ENCODE peak calls at places on chromosomes 13 and 19, in eight cellular contexts. One of them, this sample, is unnamed.

GRCh38 chr19:17240062-17240854 is 5.5 kb downstream of the NR2F6 start:
- DNase-seq in H1: no peak
- DNase-seq in A549: peak
- DNase-seq in NB4: no peak
- DNase-seq in HCT116: no peak
- DNase-seq in K562: no peak
- DNase-seq in endothelial cell of umbilical vein: no peak
- DNase-seq in GM12878: no peak
- DNase-seq in this sample: peak

GRCh38 chr19:43812689-43813088 is 10.4 kb upstream of the LYPD5 start:
- DNase-seq in H1: no peak
- DNase-seq in A549: no peak
- DNase-seq in NB4: no peak
- DNase-seq in HCT116: no peak
- DNase-seq in K562: no peak
- DNase-seq in endothelial cell of umbilical vein: no peak
- DNase-seq in GM12878: no peak
- DNase-seq in this sample: no peak

GRCh38 chr13:82187227-82187626 is 1695.0 kb downstream of the SLITRK1 start:
- DNase-seq in H1: no peak
- DNase-seq in A549: no peak
- DNase-seq in NB4: no peak
- DNase-seq in HCT116: no peak
- DNase-seq in K562: no peak
- DNase-seq in endothelial cell of umbilical vein: no peak
- DNase-seq in GM12878: no peak
- DNase-seq in this sample: no peak

GRCh38 chr13:33280923-33281322 is 4.6 kb downstream of the STARD13 start:
- DNase-seq in H1: no peak
- DNase-seq in A549: no peak
- DNase-seq in NB4: no peak
- DNase-seq in HCT116: no peak
- DNase-seq in K562: no peak
- DNase-seq in endothelial cell of umbilical vein: no peak
- DNase-seq in GM12878: no peak
- DNase-seq in this sample: no peak

GRCh38 chr13:86563308-86563707 is 764.1 kb upstream of the SLITRK6 start:
- DNase-seq in H1: no peak
- DNase-seq in A549: no peak
- DNase-seq in NB4: no peak
- DNase-seq in HCT116: no peak
- DNase-seq in K562: no peak
- DNase-seq in endothelial cell of umbilical vein: peak
- DNase-seq in GM12878: no peak
- DNase-seq in this sample: no peak

GRCh38 chr13:79108914-79109643 is 297.0 kb downstream of the RBM26 start:
- DNase-seq in H1: no peak
- DNase-seq in A549: no peak
- DNase-seq in NB4: no peak
- DNase-seq in HCT116: no peak
- DNase-seq in K562: no peak
- DNase-seq in endothelial cell of umbilical vein: no peak
- DNase-seq in GM12878: peak
- DNase-seq in this sample: no peak

GRCh38 chr19:43148233-43148632 is 38.1 kb downstream of the PSG5 start:
- DNase-seq in H1: no peak
- DNase-seq in A549: no peak
- DNase-seq in NB4: no peak
- DNase-seq in HCT116: no peak
- DNase-seq in K562: no peak
- DNase-seq in endothelial cell of umbilical vein: no peak
- DNase-seq in GM12878: no peak
- DNase-seq in this sample: no peak

GRCh38 chr13:80562423-80562822 is 221.5 kb upstream of the SPRY2 start:
- DNase-seq in H1: no peak
- DNase-seq in A549: no peak
- DNase-seq in NB4: no peak
- DNase-seq in HCT116: no peak
- DNase-seq in K562: no peak
- DNase-seq in endothelial cell of umbilical vein: no peak
- DNase-seq in GM12878: no peak
- DNase-seq in this sample: no peak

GRCh38 chr13:98275711-98276171 is 98.7 kb upstream of the RNF113B start:
- DNase-seq in H1: no peak
- DNase-seq in A549: no peak
- DNase-seq in NB4: no peak
- DNase-seq in HCT116: no peak
- DNase-seq in K562: no peak
- DNase-seq in endothelial cell of umbilical vein: no peak
- DNase-seq in GM12878: no peak
- DNase-seq in this sample: no peak

GRCh38 chr19:37251308-37252229 is 33.6 kb downstream of the ZNF383 start:
- DNase-seq in H1: no peak
- DNase-seq in A549: peak
- DNase-seq in NB4: no peak
- DNase-seq in HCT116: no peak
- DNase-seq in K562: peak
- DNase-seq in endothelial cell of umbilical vein: peak
- DNase-seq in GM12878: peak
- DNase-seq in this sample: no peak

GRCh38 chr19:49019242-49019932 is 2.5 kb upstream of the LHB start:
- DNase-seq in H1: peak
- DNase-seq in A549: peak
- DNase-seq in NB4: peak
- DNase-seq in HCT116: peak
- DNase-seq in K562: peak
- DNase-seq in endothelial cell of umbilical vein: peak
- DNase-seq in GM12878: no peak
- DNase-seq in this sample: peak

GRCh38 chr19:10142701-10143375 is 23.1 kb upstream of the EIF3G start:
- DNase-seq in H1: no peak
- DNase-seq in A549: no peak
- DNase-seq in NB4: no peak
- DNase-seq in HCT116: no peak
- DNase-seq in K562: no peak
- DNase-seq in endothelial cell of umbilical vein: no peak
- DNase-seq in GM12878: no peak
- DNase-seq in this sample: no peak

GRCh38 chr13:25037057-25037813 is 58.7 kb upstream of the PABPC3 start:
- DNase-seq in H1: peak
- DNase-seq in A549: peak
- DNase-seq in NB4: peak
- DNase-seq in HCT116: peak
- DNase-seq in K562: peak
- DNase-seq in endothelial cell of umbilical vein: peak
- DNase-seq in GM12878: no peak
- DNase-seq in this sample: peak

GRCh38 chr13:110528911-110529310 is 32.6 kb downstream of the RAB20 start:
- DNase-seq in H1: no peak
- DNase-seq in A549: no peak
- DNase-seq in NB4: no peak
- DNase-seq in HCT116: no peak
- DNase-seq in K562: no peak
- DNase-seq in endothelial cell of umbilical vein: no peak
- DNase-seq in GM12878: no peak
- DNase-seq in this sample: no peak

GRCh38 chr13:73601708-73602107 is 532.5 kb downstream of the KLF12 start:
- DNase-seq in H1: no peak
- DNase-seq in A549: no peak
- DNase-seq in NB4: no peak
- DNase-seq in HCT116: no peak
- DNase-seq in K562: no peak
- DNase-seq in endothelial cell of umbilical vein: no peak
- DNase-seq in GM12878: no peak
- DNase-seq in this sample: no peak

GRCh38 chr19:42433503-42434260 is 6.5 kb upstream of the LIPE start:
- DNase-seq in H1: peak
- DNase-seq in A549: peak
- DNase-seq in NB4: peak
- DNase-seq in HCT116: no peak
- DNase-seq in K562: peak
- DNase-seq in endothelial cell of umbilical vein: peak
- DNase-seq in GM12878: no peak
- DNase-seq in this sample: peak

GRCh38 chr13:67229438-67230242 is 496 bp downstream of the PCDH9 start:
- DNase-seq in H1: no peak
- DNase-seq in A549: no peak
- DNase-seq in NB4: no peak
- DNase-seq in HCT116: no peak
- DNase-seq in K562: no peak
- DNase-seq in endothelial cell of umbilical vein: no peak
- DNase-seq in GM12878: no peak
- DNase-seq in this sample: no peak

GRCh38 chr19:45994989-45995714 is at the start of gene CCDC61:
- DNase-seq in H1: peak
- DNase-seq in A549: peak
- DNase-seq in NB4: peak
- DNase-seq in HCT116: peak
- DNase-seq in K562: peak
- DNase-seq in endothelial cell of umbilical vein: peak
- DNase-seq in GM12878: peak
- DNase-seq in this sample: peak

GRCh38 chr13:40605573-40605972 is 60.9 kb downstream of the FOXO1 start:
- DNase-seq in H1: no peak
- DNase-seq in A549: no peak
- DNase-seq in NB4: no peak
- DNase-seq in HCT116: no peak
- DNase-seq in K562: no peak
- DNase-seq in endothelial cell of umbilical vein: no peak
- DNase-seq in GM12878: no peak
- DNase-seq in this sample: no peak

GRCh38 chr13:113932060-113932459 is 41.8 kb downstream of the C13orf46 start:
- DNase-seq in H1: no peak
- DNase-seq in A549: no peak
- DNase-seq in NB4: no peak
- DNase-seq in HCT116: no peak
- DNase-seq in K562: no peak
- DNase-seq in endothelial cell of umbilical vein: no peak
- DNase-seq in GM12878: no peak
- DNase-seq in this sample: no peak

GRCh38 chr19:18390075-18390909 is 4.3 kb downstream of the GDF15 start:
- DNase-seq in H1: no peak
- DNase-seq in A549: peak
- DNase-seq in NB4: no peak
- DNase-seq in HCT116: no peak
- DNase-seq in K562: no peak
- DNase-seq in endothelial cell of umbilical vein: no peak
- DNase-seq in GM12878: no peak
- DNase-seq in this sample: no peak

GRCh38 chr19:51771369-51771768 is 10.4 kb downstream of the FPR2 start:
- DNase-seq in H1: no peak
- DNase-seq in A549: no peak
- DNase-seq in NB4: peak
- DNase-seq in HCT116: no peak
- DNase-seq in K562: no peak
- DNase-seq in endothelial cell of umbilical vein: no peak
- DNase-seq in GM12878: no peak
- DNase-seq in this sample: no peak

GRCh38 chr13:92224052-92224821 is 825.8 kb downstream of the GPC5 start:
- DNase-seq in H1: no peak
- DNase-seq in A549: no peak
- DNase-seq in NB4: peak
- DNase-seq in HCT116: no peak
- DNase-seq in K562: no peak
- DNase-seq in endothelial cell of umbilical vein: no peak
- DNase-seq in GM12878: no peak
- DNase-seq in this sample: no peak

GRCh38 chr19:4457654-4458406 is at the start of gene UBXN6:
- DNase-seq in H1: peak
- DNase-seq in A549: peak
- DNase-seq in NB4: peak
- DNase-seq in HCT116: peak
- DNase-seq in K562: peak
- DNase-seq in endothelial cell of umbilical vein: peak
- DNase-seq in GM12878: peak
- DNase-seq in this sample: peak
- TF ChIP-seq POLR2A in H1: no peak
- TF ChIP-seq POLR2A in A549: no peak
- TF ChIP-seq POLR2A in NB4: no peak
- TF ChIP-seq POLR2A in HCT116: no peak
- TF ChIP-seq POLR2A in K562: no peak
- TF ChIP-seq POLR2A in endothelial cell of umbilical vein: peak
- TF ChIP-seq POLR2A in GM12878: peak
- TF ChIP-seq POLR2A in this sample: no peak

DNA sequence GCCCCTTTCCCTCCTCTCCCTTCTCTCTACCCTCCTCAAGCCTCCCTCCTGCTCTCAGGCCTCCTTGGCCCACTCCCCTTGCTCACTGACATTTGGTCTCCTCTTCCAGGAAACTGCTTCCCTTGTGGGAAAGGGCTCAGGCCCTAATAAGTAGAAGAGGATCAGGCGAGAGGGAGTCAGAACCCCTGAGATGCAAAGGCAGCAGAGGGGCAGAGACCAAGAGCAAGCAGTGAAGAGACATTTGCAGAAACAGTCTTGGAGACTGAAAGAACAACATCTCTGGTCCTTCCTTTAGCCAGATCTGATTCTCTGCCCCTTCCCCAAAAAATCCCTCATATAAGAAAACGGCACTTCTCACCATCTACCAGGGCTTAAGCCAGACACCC is 1.9 kb upstream of the PLEKHG2 start:
- DNase-seq in H1: peak
- DNase-seq in A549: peak
- DNase-seq in NB4: peak
- DNase-seq in HCT116: no peak
- DNase-seq in K562: no peak
- DNase-seq in endothelial cell of umbilical vein: no peak
- DNase-seq in GM12878: no peak
- DNase-seq in this sample: no peak
- TF ChIP-seq MAX in H1: no peak
- TF ChIP-seq MAX in A549: no peak
- TF ChIP-seq MAX in NB4: no peak
- TF ChIP-seq MAX in HCT116: no peak
- TF ChIP-seq MAX in K562: no peak
- TF ChIP-seq MAX in endothelial cell of umbilical vein: no peak
- TF ChIP-seq MAX in GM12878: no peak
- TF ChIP-seq MAX in this sample: no peak

GRCh38 chr19:4246767-4247593 is at the start of gene YJU2:
- DNase-seq in H1: peak
- DNase-seq in A549: peak
- DNase-seq in NB4: peak
- DNase-seq in HCT116: peak
- DNase-seq in K562: peak
- DNase-seq in endothelial cell of umbilical vein: peak
- DNase-seq in GM12878: peak
- DNase-seq in this sample: peak
- TF ChIP-seq POLR2A in H1: peak
- TF ChIP-seq POLR2A in A549: peak
- TF ChIP-seq POLR2A in NB4: peak
- TF ChIP-seq POLR2A in HCT116: peak
- TF ChIP-seq POLR2A in K562: peak
- TF ChIP-seq POLR2A in endothelial cell of umbilical vein: peak
- TF ChIP-seq POLR2A in GM12878: peak
- TF ChIP-seq POLR2A in this sample: peak

DNA sequence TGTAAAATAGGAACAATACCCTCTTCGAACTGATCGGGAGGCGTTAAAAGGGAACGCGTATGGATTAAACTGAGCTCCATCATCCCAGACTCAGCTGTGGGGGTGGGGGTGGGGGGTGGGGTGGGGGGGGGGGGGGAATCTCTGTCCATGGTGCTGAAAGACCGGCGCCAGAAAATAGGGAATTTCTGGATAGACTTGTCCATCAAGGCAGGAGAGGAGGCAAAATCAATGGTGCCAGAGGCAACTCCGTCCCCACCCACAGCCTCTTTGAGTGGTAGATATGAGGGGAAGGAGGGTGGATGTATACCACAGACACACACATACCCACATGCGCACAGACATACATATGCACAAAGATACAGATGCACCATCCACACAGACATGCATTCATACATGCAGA is 37.4 kb downstream of the ZNF787 start:
- DNase-seq in H1: no peak
- DNase-seq in A549: no peak
- DNase-seq in NB4: no peak
- DNase-seq in HCT116: no peak
- DNase-seq in K562: peak
- DNase-seq in endothelial cell of umbilical vein: no peak
- DNase-seq in GM12878: no peak
- DNase-seq in this sample: no peak
- TF ChIP-seq MAX in H1: no peak
- TF ChIP-seq MAX in A549: no peak
- TF ChIP-seq MAX in NB4: no peak
- TF ChIP-seq MAX in HCT116: no peak
- TF ChIP-seq MAX in K562: no peak
- TF ChIP-seq MAX in endothelial cell of umbilical vein: no peak
- TF ChIP-seq MAX in GM12878: no peak
- TF ChIP-seq MAX in this sample: no peak